ENCODE peak calls at places on chromosomes 5 and 9, in five cellular contexts. D is H1, A is neuronal stem cell, O is H9, X is trophoblast cell. G is an unnamed sample.

GRCh38 chr9:108473209-108474112 is 382.3 kb downstream of the ACTL7B start:
- DNase-seq in X (peak; percentile 30), D (no peak), A (no peak), O (no peak), G (peak; percentile 66)

GRCh38 chr5:527646-528591 is 3.7 kb upstream of the SLC9A3 start:
- DNase-seq in D (no peak), A (no peak), O (no peak), X (no peak), G (no peak)

GRCh38 chr9:109781541-109782197 is 1.7 kb downstream of the PALM2AKAP2 start:
- DNase-seq in O (no peak), D (no peak), A (no peak), X (peak; percentile 40), G (peak; percentile 48)

GRCh38 chr5:31029925-31030324 is 163.6 kb upstream of the CDH6 start:
- DNase-seq in D (no peak), O (peak; percentile 65), X (no peak), A (no peak), G (no peak)

GRCh38 chr9:21553441-21553840 is 71.3 kb upstream of the IFNE start:
- DNase-seq in X (no peak), O (no peak), D (no peak), A (no peak), G (no peak)

GRCh38 chr9:129495422-129496186 is 125.3 kb downstream of the C9orf50 start:
- DNase-seq in O (peak; percentile 93), A (peak; percentile 85), D (peak; percentile 87), X (peak; percentile 77), G (peak; percentile 89)

GRCh38 chr5:115838885-115839518 is 2.4 kb downstream of the ATG12 start:
- DNase-seq in O (no peak), A (peak; percentile 44), D (no peak), X (peak; percentile 72), G (peak; percentile 67)

GRCh38 chr5:119368238-119368630 is 12.4 kb downstream of the TNFAIP8 start:
- DNase-seq in A (no peak), D (no peak), O (no peak), X (no peak), G (no peak)

GRCh38 chr5:178113841-178114324 is 551 bp downstream of the N4BP3 start:
- DNase-seq in A (no peak), X (no peak), O (no peak), D (no peak), G (no peak)

GRCh38 chr5:59569158-59569557 is 324.4 kb downstream of the PDE4D start:
- DNase-seq in D (no peak), O (no peak), A (no peak), X (no peak), G (no peak)

GRCh38 chr5:127997131-127997775 is 86.3 kb upstream of the SLC12A2 start:
- DNase-seq in O (no peak), A (no peak), X (no peak), D (no peak), G (no peak)

GRCh38 chr9:70964861-70965260 is 156.6 kb downstream of the TRPM3 start:
- DNase-seq in X (peak; percentile 13), A (no peak), D (no peak), O (no peak), G (no peak)

GRCh38 chr5:143679777-143680176 is 132.2 kb upstream of the HMHB1 start:
- DNase-seq in A (no peak), D (no peak), O (no peak), X (no peak), G (peak; percentile 58)

GRCh38 chr5:156328176-156328575 is 1.2 kb downstream of the SGCD start:
- DNase-seq in X (no peak), A (no peak), O (no peak), D (no peak), G (no peak)

GRCh38 chr9:118595719-118596305 is 773.4 kb downstream of the BRINP1 start:
- DNase-seq in A (peak; percentile 38), D (peak; percentile 25), O (peak; percentile 71), X (peak; percentile 15), G (peak; percentile 46)

GRCh38 chr9:136045595-136046554 is 49.2 kb downstream of the NACC2 start:
- DNase-seq in D (no peak), O (no peak), A (no peak), X (no peak), G (no peak)

GRCh38 chr5:132334812-132335211 is 34.7 kb upstream of the SLC22A5 start:
- DNase-seq in D (no peak), A (no peak), X (no peak), O (no peak), G (peak; percentile 18)

GRCh38 chr9:108081112-108081511 is 591.5 kb upstream of the KLF4 start:
- DNase-seq in A (no peak), X (no peak), O (no peak), D (no peak), G (no peak)

GRCh38 chr5:114122852-114123251 is 239.0 kb upstream of the KCNN2 start:
- DNase-seq in O (no peak), A (no peak), D (no peak), X (no peak), G (no peak)

GRCh38 chr5:114118511-114118910 is 243.4 kb upstream of the KCNN2 start:
- DNase-seq in A (no peak), X (no peak), O (no peak), D (no peak), G (no peak)

GRCh38 chr5:114120166-114120565 is 241.7 kb upstream of the KCNN2 start:
- DNase-seq in X (no peak), O (no peak), A (no peak), D (no peak), G (no peak)

DNA sequence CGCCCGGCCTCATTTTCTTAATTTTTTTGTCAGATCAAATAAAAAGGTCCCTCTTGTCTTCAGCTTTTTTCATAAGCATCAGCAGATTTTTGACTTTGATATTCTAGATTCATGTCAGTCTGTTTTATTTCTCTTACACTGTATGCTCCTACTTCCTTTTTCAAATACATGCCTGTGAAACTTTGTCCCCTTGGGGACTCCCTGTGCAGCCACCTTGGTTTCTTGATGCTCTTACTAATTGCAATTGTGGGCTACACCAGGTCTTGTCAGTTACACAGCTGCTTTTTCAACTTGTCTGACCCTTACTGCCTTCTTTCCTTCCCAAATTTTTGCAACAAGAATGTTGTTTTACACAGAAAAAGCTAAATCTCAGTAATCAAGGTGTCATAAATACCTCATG is 238.2 kb upstream of the KCNN2 start:
- DNase-seq in X (no peak), A (no peak), O (no peak), D (no peak), G (no peak)
- H2BK12ac ChIP-seq in X (no peak overlapping the region), A (no peak overlapping the region), O (no peak overlapping the region), D (no peak overlapping the region), G (no peak overlapping the region)

GRCh38 chr5:78361226-78361993 is 993 bp downstream of the SCAMP1 start:
- DNase-seq in O (no peak), A (no peak), D (no peak), X (peak; percentile 73), G (peak; percentile 65)

GRCh38 chr5:78359831-78360673 is at the start of gene SCAMP1:
- DNase-seq in X (peak; percentile 99), O (peak; percentile 95), A (peak; percentile 96), D (peak; percentile 88), G (peak; percentile 93)

GRCh38 chr5:78362220-78362619 is 1.8 kb downstream of the SCAMP1 start:
- DNase-seq in A (no peak), O (no peak), X (no peak), D (no peak), G (no peak)

GRCh38 chr5:78364005-78364404 is 3.6 kb downstream of the SCAMP1 start:
- DNase-seq in O (no peak), X (no peak), A (no peak), D (no peak), G (no peak)

GRCh38 chr5:78360674-78361225 is 333 bp downstream of the SCAMP1 start:
- DNase-seq in O (peak; percentile 46), D (no peak), A (no peak), X (peak; percentile 27), G (no peak)
- H3K18ac ChIP-seq in O (peak overlapping the region; percentile 90), D (peak overlapping the region; percentile 68), A (peak overlapping the region; percentile 98), X (peak overlapping the region; percentile 77), G (peak overlapping the region; percentile 94)

GRCh38 chr5:93162201-93162654 is 418.8 kb downstream of the NR2F1-AS1 start:
- DNase-seq in X (no peak), O (no peak), A (peak; percentile 47), D (no peak), G (peak; percentile 65)
- H2BK12ac ChIP-seq in X (no peak overlapping the region), O (no peak overlapping the region), A (no peak overlapping the region), D (no peak overlapping the region), G (peak overlapping the region; percentile 99)

GRCh38 chr9:97322105-97322504 is 14.6 kb downstream of the CCDC180 start:
- DNase-seq in A (no peak), O (no peak), X (no peak), D (no peak), G (no peak)
- H3K18ac ChIP-seq in A (no peak overlapping the region), O (no peak overlapping the region), X (no peak overlapping the region), D (no peak overlapping the region), G (no peak overlapping the region)

GRCh38 chr5:122366501-122366900 is 54.5 kb downstream of the SNCAIP start:
- DNase-seq in A (no peak), O (no peak), X (peak; percentile 33), D (no peak), G (no peak)

GRCh38 chr5:122367445-122367844 is 55.4 kb downstream of the SNCAIP start:
- DNase-seq in A (no peak), O (no peak), X (no peak), D (no peak), G (no peak)

GRCh38 chr5:122362361-122362760 is 50.3 kb downstream of the SNCAIP start:
- DNase-seq in O (no peak), X (peak; percentile 77), D (no peak), A (no peak), G (no peak)

GRCh38 chr5:122358382-122358990 is 46.4 kb downstream of the SNCAIP start:
- DNase-seq in X (no peak), O (no peak), D (no peak), A (no peak), G (no peak)

GRCh38 chr5:122363623-122364022 is 51.6 kb downstream of the SNCAIP start:
- DNase-seq in D (no peak), A (no peak), O (no peak), X (no peak), G (no peak)
- H2BK12ac ChIP-seq in D (no peak overlapping the region), A (no peak overlapping the region), O (no peak overlapping the region), X (no peak overlapping the region), G (no peak overlapping the region)

GRCh38 chr9:134917431-134918373 is at the start of gene FCN1:
- DNase-seq in A (no peak), X (no peak), O (no peak), D (no peak), G (no peak)

GRCh38 chr9:134915046-134915930 is 2.4 kb downstream of the FCN1 start:
- DNase-seq in X (no peak), D (no peak), O (no peak), A (no peak), G (no peak)

GRCh38 chr9:134914501-134914834 is 3.2 kb downstream of the FCN1 start:
- DNase-seq in O (no peak), X (no peak), A (no peak), D (no peak), G (no peak)

GRCh38 chr9:134913713-134914500 is 3.8 kb downstream of the FCN1 start:
- DNase-seq in D (no peak), A (no peak), O (no peak), X (no peak), G (no peak)

DNA sequence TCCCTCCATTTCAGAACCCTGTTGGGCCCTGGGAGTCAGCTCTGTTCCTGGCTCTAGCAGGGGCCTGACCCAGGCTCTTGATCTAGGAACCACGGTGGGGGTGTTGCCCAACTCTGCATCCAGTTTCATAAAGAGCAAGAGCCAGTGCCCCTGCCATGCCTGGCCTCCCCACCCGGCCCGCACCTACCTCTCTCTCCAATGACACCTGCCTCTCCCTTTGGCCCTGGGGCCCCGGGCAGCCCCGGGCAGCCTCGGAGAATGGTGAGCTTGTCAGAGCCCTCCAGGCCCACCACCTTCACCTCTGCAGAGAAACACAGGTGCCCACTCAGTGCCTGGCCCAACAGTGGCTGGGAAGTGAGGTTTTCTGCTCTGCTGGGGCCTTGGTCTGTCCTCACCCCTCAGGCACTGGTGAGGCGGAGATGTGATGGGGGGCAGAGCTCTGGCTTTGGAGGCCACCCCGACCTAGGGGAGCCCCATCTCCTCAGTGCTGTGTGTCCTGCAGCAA is 1.5 kb downstream of the FCN1 start:
- DNase-seq in D (no peak), O (no peak), X (no peak), A (no peak), G (no peak)
- H3K18ac ChIP-seq in D (no peak overlapping the region), O (no peak overlapping the region), X (no peak overlapping the region), A (no peak overlapping the region), G (no peak overlapping the region)

G was measured in mesenchymal stem cell.